ENCODE peak calls at places on chromosomes 2 and 18, in ten cellular contexts. M is HAP-1, T is A549, W is aorta, O is MM.1S, X is fibroblast of lung, F is RWPE2, I is uterus, P is H9, E is adipocyte. Q is an unnamed sample. For H3K4me1, the result is how much of the 10 kb centered on the place peaks cover.

GRCh38 chr2:129914538-129915302 is 64.7 kb upstream of the RAB6C start:
- DNase-seq in E (no peak), O (no peak), I (no peak), P (no peak), X (no peak), T (no peak), F (no peak), M (no peak), W (no peak), Q (no peak)

GRCh38 chr2:174704647-174705046 is 59.6 kb downstream of the CHRNA1 start:
- DNase-seq in X (no peak), I (no peak), O (no peak), T (no peak), M (no peak), P (no peak), W (no peak), F (no peak), E (peak), Q (no peak)

GRCh38 chr2:53859354-53860159 is at the start of gene GPR75:
- DNase-seq in E (peak), X (peak), M (no peak), F (peak), W (peak), O (no peak), P (peak), T (no peak), I (peak), Q (peak)

GRCh38 chr2:29336334-29336733 is 221.1 kb downstream of the CLIP4 start:
- DNase-seq in I (no peak), E (no peak), W (no peak), F (no peak), M (no peak), T (no peak), P (no peak), X (no peak), O (peak), Q (no peak)

GRCh38 chr2:55159752-55160151 is 72.3 kb downstream of the CLHC1 start:
- DNase-seq in P (no peak), T (no peak), O (no peak), F (no peak), E (no peak), X (no peak), M (no peak), W (no peak), I (no peak), Q (no peak)

GRCh38 chr2:188852752-188853151 is 121.4 kb upstream of the COL3A1 start:
- DNase-seq in F (no peak), E (peak), T (no peak), X (peak), M (no peak), I (no peak), P (no peak), W (no peak), O (no peak), Q (no peak)

GRCh38 chr2:11208083-11208482 is 52.8 kb downstream of the SLC66A3 start:
- DNase-seq in T (no peak), F (no peak), I (no peak), X (no peak), E (no peak), W (no peak), O (no peak), P (no peak), M (no peak), Q (no peak)

GRCh38 chr2:180730976-180731375 is 249.4 kb upstream of the UBE2E3 start:
- DNase-seq in X (peak), T (no peak), W (no peak), I (no peak), O (no peak), P (no peak), F (no peak), E (peak), M (peak), Q (peak)

GRCh38 chr2:52341732-52342131 is 1309.8 kb upstream of the NRXN1 start:
- DNase-seq in E (no peak), X (no peak), M (no peak), I (no peak), W (no peak), F (no peak), P (no peak), T (no peak), O (no peak), Q (no peak)

GRCh38 chr2:45510701-45511420 is 100.2 kb downstream of the SRBD1 start:
- DNase-seq in W (no peak), F (no peak), M (peak), P (no peak), X (no peak), T (no peak), E (no peak), I (no peak), O (no peak), Q (no peak)

GRCh38 chr2:178306351-178307073 is 112.2 kb downstream of the OSBPL6 start:
- DNase-seq in E (peak), X (no peak), W (no peak), P (peak), T (peak), O (peak), M (peak), I (peak), F (no peak), Q (peak)

GRCh38 chr2:187826023-187826422 is 271.8 kb upstream of the TFPI start:
- DNase-seq in I (no peak), P (no peak), X (peak), T (no peak), W (no peak), O (no peak), M (no peak), F (no peak), E (peak), Q (no peak)

GRCh38 chr2:205972113-205972512 is 113.9 kb downstream of the INO80D start:
- DNase-seq in M (no peak), I (no peak), W (no peak), F (no peak), P (no peak), X (no peak), O (no peak), T (no peak), E (no peak), Q (no peak)

GRCh38 chr18:62187543-62188378 is 706 bp downstream of the RELCH start:
- DNase-seq in E (peak), M (peak), I (no peak), T (no peak), F (peak), P (peak), W (no peak), X (peak), O (peak), Q (peak)

GRCh38 chr2:151860210-151860609 is 32.0 kb upstream of the ARL5A start:
- DNase-seq in E (no peak), W (no peak), P (no peak), I (no peak), F (no peak), M (no peak), O (no peak), T (no peak), X (no peak), Q (no peak)

GRCh38 chr2:151860613-151861146 is 32.5 kb upstream of the ARL5A start:
- DNase-seq in P (no peak), X (peak), O (no peak), W (no peak), E (no peak), F (no peak), M (no peak), I (no peak), T (no peak), Q (no peak)

GRCh38 chr2:151855111-151855510 is 26.9 kb upstream of the ARL5A start:
- DNase-seq in O (peak), M (no peak), W (no peak), T (no peak), P (no peak), I (no peak), F (no peak), X (no peak), E (no peak), Q (no peak)

GRCh38 chr2:151861171-151861570 is 33.0 kb upstream of the ARL5A start:
- DNase-seq in E (peak), M (no peak), I (no peak), W (no peak), P (no peak), O (no peak), T (no peak), F (no peak), X (peak), Q (no peak)

DNA sequence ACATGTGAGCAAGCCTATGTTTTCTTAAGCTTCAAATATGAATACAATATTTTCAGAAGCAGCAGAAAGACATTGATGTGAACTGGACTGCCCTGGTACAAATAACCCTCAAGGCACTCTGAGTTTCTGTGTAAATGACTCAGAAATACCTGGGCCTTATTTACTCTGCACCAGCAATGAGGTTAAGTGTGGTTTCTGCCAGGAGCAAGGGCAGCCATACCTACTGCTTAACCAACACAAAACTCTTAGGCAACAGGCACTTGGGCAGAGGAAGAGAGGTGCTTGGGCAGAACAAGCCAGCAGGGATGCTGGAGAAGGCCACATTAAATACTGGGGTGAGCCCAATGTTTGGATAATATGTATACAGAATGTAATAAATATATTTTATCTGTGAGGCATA is 29.4 kb upstream of the ARL5A start:
- DNase-seq in P (no peak), M (no peak), F (no peak), I (no peak), O (no peak), E (no peak), W (no peak), T (no peak), X (no peak), Q (peak)
- H3K4me1 ChIP-seq in P (under half), M (under half), F (under half), I (under half), O (under half), E (under half), W (under half), T (under half), X (under half), Q (under half)

DNA sequence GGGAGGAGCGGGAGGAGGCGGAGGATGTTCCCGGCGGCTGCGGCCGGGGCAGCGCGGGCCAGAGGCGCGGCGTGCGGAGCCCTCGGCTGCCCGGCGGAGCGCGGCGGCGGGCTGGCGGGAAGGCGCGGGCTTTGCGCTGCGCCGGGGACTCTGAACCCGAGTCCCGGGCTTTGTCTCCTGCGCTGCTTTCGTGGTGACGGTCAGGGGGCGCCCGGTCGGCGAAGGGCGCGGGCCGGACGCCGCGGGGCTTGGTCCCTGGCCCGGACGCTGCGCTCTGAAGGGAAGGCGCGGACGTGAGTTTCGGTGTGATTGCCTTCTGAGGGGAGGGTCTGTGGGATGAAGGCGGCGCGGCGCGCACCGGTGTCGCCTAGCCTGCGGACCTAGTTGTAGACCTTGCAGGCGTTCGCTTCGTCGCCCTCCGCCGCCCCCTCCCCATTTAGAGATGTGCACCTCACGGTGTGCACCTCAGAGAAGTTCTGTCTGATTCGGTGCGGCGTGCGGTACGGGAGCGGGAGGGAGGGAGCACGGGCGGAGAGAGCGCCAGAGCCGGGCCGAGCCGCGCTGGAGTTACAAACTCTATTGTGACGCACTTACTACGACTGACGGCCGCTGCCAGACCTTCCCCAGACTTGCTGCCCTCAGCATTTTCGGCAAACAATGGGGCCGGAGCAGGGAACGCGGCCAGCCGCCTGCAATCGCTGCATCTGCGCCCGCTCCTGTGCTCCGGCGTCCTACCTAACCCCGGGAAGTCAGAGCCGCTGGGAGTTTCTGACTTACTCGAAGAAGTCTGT is 2.1 kb downstream of the BCL2L11 start:
- DNase-seq in F (peak), W (peak), T (peak), M (peak), E (peak), I (peak), X (peak), P (peak), O (peak), Q (no peak)
- H3K4me1 ChIP-seq in F (under half), W (under half), T (under half), M (under half), E (under half), I (under half), X (under half), P (under half), O (under half), Q (under half)

GRCh38 chr2:109457366-109457765 is 156.4 kb downstream of the SEPTIN10 start:
- DNase-seq in P (no peak), T (no peak), I (no peak), M (no peak), W (peak), E (no peak), O (peak), F (peak), X (no peak), Q (no peak)

GRCh38 chr2:109458512-109458911 is 155.3 kb downstream of the SEPTIN10 start:
- DNase-seq in M (no peak), O (no peak), E (no peak), P (no peak), F (peak), W (peak), T (no peak), X (no peak), I (peak), Q (no peak)

GRCh38 chr2:109460553-109461324 is 153.0 kb downstream of the SEPTIN10 start:
- DNase-seq in O (no peak), M (no peak), I (peak), E (no peak), F (peak), P (no peak), T (no peak), W (peak), X (peak), Q (no peak)

GRCh38 chr2:109457811-109458210 is 156.0 kb downstream of the SEPTIN10 start:
- DNase-seq in I (no peak), W (peak), F (peak), O (no peak), X (no peak), M (no peak), P (no peak), E (no peak), T (no peak), Q (no peak)

DNA sequence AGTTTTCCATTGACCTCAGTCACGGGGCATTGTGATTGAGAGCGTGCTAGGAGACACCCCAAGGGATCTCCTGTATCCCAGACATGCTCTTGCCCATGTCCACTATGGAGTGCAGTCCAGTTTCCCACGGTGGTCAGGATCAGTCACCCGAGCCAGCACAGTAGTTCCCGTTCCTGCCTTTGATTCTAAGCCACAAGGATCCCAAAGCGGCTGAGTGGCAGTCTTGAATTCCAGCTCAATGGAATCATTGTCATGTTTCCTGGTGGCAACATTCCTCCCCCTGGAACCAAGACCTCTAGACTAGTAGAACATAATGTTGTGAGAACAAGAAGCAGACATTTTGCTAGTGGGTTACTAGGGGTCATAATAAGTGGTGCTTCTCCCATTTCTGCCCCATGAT is 154.3 kb downstream of the SEPTIN10 start:
- DNase-seq in X (peak), E (no peak), W (peak), M (no peak), F (no peak), I (peak), O (no peak), P (no peak), T (no peak), Q (no peak)
- H3K4me1 ChIP-seq in X (under half), E (under half), W (under half), M (under half), F (under half), I (under half), O (under half), P (under half), T (under half), Q (under half)

GRCh38 chr18:35291166-35291565 is 1.1 kb upstream of the ZSCAN30 start:
- DNase-seq in F (no peak), E (no peak), W (no peak), X (no peak), P (no peak), M (no peak), I (no peak), T (no peak), O (no peak), Q (no peak)

GRCh38 chr18:35289293-35290069 is 548 bp downstream of the ZSCAN30 start:
- DNase-seq in P (peak), X (peak), W (no peak), O (no peak), E (peak), M (peak), F (no peak), T (no peak), I (no peak), Q (no peak)

GRCh38 chr18:35296079-35296478 is 6.0 kb upstream of the ZSCAN30 start:
- DNase-seq in F (no peak), T (no peak), W (no peak), M (no peak), O (no peak), P (no peak), I (no peak), X (no peak), E (no peak), Q (no peak)

GRCh38 chr18:35284846-35285245 is 5.2 kb downstream of the ZSCAN30 start:
- DNase-seq in F (no peak), O (no peak), X (no peak), T (no peak), P (no peak), M (no peak), E (no peak), I (no peak), W (no peak), Q (no peak)

DNA sequence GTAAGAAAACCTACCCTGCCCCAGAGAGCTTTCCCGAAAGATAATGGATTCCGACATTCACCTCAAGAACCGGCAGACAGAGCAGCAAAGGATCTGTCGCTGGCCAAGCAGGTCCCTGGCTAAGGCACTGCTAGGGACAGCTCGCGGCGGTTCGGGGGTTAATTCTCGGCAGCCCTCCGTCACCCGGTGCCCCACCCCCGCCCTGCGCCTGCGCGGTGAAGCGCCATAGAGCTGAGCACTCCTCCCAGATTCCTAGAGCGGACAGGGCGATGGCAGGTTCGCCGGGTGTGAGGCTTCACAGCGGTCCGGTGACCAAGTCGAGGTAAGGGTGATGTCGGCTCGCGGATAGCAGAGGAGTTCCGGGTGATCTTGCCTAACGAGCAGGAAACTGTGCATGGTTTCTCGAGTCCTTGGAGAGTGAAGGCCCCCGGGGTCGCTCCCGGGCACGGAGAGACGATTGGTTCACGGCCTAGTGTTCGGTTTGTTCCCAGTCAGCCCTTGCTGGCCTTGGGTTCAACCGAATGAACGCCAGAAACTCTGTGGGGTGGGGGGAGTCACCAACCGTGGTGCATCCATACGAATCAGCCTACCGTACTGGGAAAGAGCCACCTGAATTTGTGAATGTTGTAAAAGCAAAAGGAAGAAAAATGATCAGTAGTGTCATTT is at the start of gene ZSCAN30:
- DNase-seq in P (peak), T (peak), I (peak), W (peak), E (peak), F (peak), O (peak), X (peak), M (peak), Q (peak)
- H3K4me1 ChIP-seq in P (under half), T (under half), I (under half), W (under half), E (under half), F (under half), O (under half), X (under half), M (under half), Q (under half)

GRCh38 chr2:69770747-69771146 is 28.8 kb downstream of the ANXA4 start:
- DNase-seq in O (no peak), I (no peak), F (no peak), M (no peak), E (no peak), W (no peak), T (no peak), P (no peak), X (no peak), Q (no peak)
- H3K4me1 ChIP-seq in O (under half), I (under half), F (under half), M (under half), E (half or more), W (under half), T (half or more), P (under half), X (under half), Q (under half)

DNA sequence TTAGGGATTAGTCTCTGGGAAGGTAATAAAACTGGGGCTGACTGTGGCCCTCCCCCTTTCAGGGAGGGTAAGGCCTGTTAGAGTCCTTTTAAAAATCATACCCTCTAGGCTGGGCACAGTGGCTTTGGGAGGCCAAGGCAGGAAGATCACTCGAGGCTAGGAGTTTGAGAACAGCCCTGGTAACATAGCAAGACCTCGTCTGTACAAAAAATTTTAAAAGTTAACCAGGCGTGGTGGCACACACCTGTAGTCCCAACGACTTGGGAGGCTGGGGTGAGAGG is 118.7 kb downstream of the STPG4 start:
- DNase-seq in M (no peak), T (no peak), X (no peak), F (no peak), I (no peak), O (no peak), W (no peak), E (no peak), P (no peak), Q (no peak)
- H3K4me1 ChIP-seq in M (under half), T (half or more), X (half or more), F (under half), I (under half), O (half or more), W (under half), E (under half), P (under half), Q (under half)

GRCh38 chr18:48783616-48784520 is 166.9 kb downstream of the SMAD7 start:
- DNase-seq in I (no peak), F (no peak), E (no peak), T (no peak), M (no peak), X (no peak), W (peak), O (no peak), P (no peak), Q (no peak)
- H3K4me1 ChIP-seq in I (under half), F (under half), E (under half), T (under half), M (under half), X (under half), W (under half), O (under half), P (under half), Q (under half)

GRCh38 chr2:47900857-47901256 is 5.4 kb downstream of the FBXO11 start:
- DNase-seq in X (no peak), O (no peak), M (no peak), P (no peak), F (no peak), I (no peak), T (no peak), W (no peak), E (no peak), Q (no peak)
- H3K4me1 ChIP-seq in X (under half), O (under half), M (under half), P (under half), F (under half), I (under half), T (under half), W (under half), E (under half), Q (under half)

GRCh38 chr2:165469417-165469816 is at the start of gene CSRNP3:
- DNase-seq in W (no peak), F (peak), I (peak), P (peak), X (peak), E (peak), T (peak), M (peak), O (no peak), Q (peak)
- H3K4me1 ChIP-seq in W (under half), F (under half), I (under half), P (under half), X (under half), E (under half), T (under half), M (under half), O (under half), Q (under half)